ENCODE peak calls at places on chromosomes 7 and 10, in six cellular contexts. C is neural progenitor cell, M is adipocyte, X is adrenal gland, P is tibial artery, G is hepatocyte. W is an unnamed sample.

GRCh38 chr10:101577121-101577871 is 10.8 kb downstream of the POLL start:
- DNase-seq in P (no peak), C (no peak), G (no peak), X (no peak), M (no peak), W (no peak)

GRCh38 chr7:57404343-57404966 is 45.5 kb upstream of the ZNF716 start:
- DNase-seq in M (no peak), X (peak; percentile 86), G (no peak), P (peak; percentile 63), C (no peak), W (no peak)

GRCh38 chr10:122636953-122637352 is 62.7 kb downstream of the C10orf120 start:
- DNase-seq in C (no peak), X (peak; percentile 18), P (peak; percentile 55), M (no peak), G (no peak), W (no peak)

GRCh38 chr7:103795112-103795511 is 194.3 kb downstream of the RELN start:
- DNase-seq in X (no peak), P (no peak), M (no peak), G (no peak), C (no peak), W (no peak)

GRCh38 chr10:110399163-110400094 is 94.7 kb upstream of the SMNDC1 start:
- DNase-seq in X (peak; percentile 65), M (peak; percentile 87), G (peak; percentile 70), C (no peak), P (no peak), W (peak; percentile 96)

GRCh38 chr7:34486371-34486770 is 171.6 kb upstream of the NPSR1 start:
- DNase-seq in M (no peak), G (no peak), P (no peak), C (no peak), X (no peak), W (no peak)

GRCh38 chr7:84113906-84114875 is 80.4 kb downstream of the SEMA3A start:
- DNase-seq in P (no peak), X (no peak), G (no peak), M (no peak), C (no peak), W (peak; percentile 43)

GRCh38 chr7:73718905-73719805 is at the start of gene STX1A:
- DNase-seq in P (no peak), C (peak; percentile 92), G (peak; percentile 92), M (peak; percentile 90), X (peak; percentile 69), W (peak; percentile 56)

GRCh38 chr10:14325325-14325955 is 5.3 kb downstream of the FRMD4A start:
- DNase-seq in X (peak; percentile 14), C (peak; percentile 59), M (peak; percentile 1), P (no peak), G (peak; percentile 48), W (peak; percentile 28)

GRCh38 chr10:128047991-128048826 is 78.0 kb downstream of the MKI67 start:
- DNase-seq in P (peak; percentile 62), G (peak; percentile 39), X (no peak), M (no peak), C (no peak), W (peak; percentile 69)

GRCh38 chr10:126669188-126669587 is 1.3 kb downstream of the C10orf90 start:
- DNase-seq in C (no peak), P (no peak), X (no peak), M (no peak), G (no peak), W (no peak)

GRCh38 chr7:33517191-33517590 is 387.8 kb downstream of the BBS9 start:
- DNase-seq in M (no peak), C (no peak), X (no peak), P (no peak), G (no peak), W (no peak)

GRCh38 chr10:28991738-28992270 is 297.1 kb upstream of the LYZL1 start:
- DNase-seq in X (peak; percentile 39), G (peak; percentile 69), P (no peak), M (peak; percentile 57), C (peak; percentile 66), W (peak; percentile 83)

GRCh38 chr10:29259498-29259897 is 29.4 kb upstream of the LYZL1 start:
- DNase-seq in P (no peak), X (no peak), G (no peak), C (no peak), M (no peak), W (no peak)

DNA sequence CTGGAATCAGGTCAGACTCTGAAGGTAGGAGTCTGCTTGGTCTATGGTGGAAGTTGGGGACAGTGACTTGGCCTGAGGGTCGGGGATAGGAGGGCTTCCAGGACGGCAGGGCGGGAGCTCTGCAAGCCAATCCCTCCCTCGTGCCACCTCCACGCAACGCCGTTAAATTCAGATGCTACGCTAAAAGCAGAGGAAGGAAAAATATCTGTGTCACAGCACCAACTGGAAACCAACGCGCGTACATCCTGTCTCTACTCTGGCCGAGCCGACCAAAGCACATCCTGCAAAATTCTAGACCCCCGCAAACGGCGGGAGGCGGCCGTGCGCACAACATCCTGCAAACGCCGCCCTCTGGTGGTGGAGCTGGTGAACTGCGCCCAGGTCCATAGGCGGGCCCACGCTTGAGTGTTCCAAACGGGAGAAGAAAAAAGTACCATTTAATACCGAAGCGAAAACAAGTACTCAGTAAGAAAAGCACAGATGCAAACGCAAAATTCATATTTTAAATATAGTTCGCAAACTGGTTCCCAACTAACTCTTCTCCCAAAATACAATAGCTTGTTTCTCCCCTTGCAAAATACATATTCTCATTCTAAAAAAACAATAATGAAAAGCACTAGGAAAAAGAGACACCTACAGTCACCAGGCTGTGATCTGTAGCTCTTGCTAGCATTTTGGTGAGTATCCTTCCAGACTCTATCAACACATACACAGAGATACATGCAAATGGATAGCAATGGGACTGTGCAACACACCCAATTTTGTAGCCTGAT is 45.7 kb upstream of the HSPA12A start:
- DNase-seq in M (peak; percentile 82), C (peak; percentile 89), X (peak; percentile 77), G (peak; percentile 84), P (peak; percentile 81), W (peak; percentile 70)
- H3K4me3 ChIP-seq in M (peak overlapping the region; percentile 73), C (peak overlapping the region; percentile 22), X (no peak overlapping the region), G (no peak overlapping the region), P (peak overlapping the region; percentile 15), W (peak overlapping the region; percentile 11)

GRCh38 chr7:52297128-52297527 is 738.3 kb upstream of the POM121L12 start:
- DNase-seq in P (no peak), X (no peak), G (no peak), M (no peak), C (no peak), W (no peak)
- H3K4me1 ChIP-seq in P (no peaks in the 10 kb centered on the region), X (no peaks in the 10 kb centered on the region), G (no peaks in the 10 kb centered on the region), M (no peaks in the 10 kb centered on the region), C (no peaks in the 10 kb centered on the region), W (no peaks in the 10 kb centered on the region)

DNA sequence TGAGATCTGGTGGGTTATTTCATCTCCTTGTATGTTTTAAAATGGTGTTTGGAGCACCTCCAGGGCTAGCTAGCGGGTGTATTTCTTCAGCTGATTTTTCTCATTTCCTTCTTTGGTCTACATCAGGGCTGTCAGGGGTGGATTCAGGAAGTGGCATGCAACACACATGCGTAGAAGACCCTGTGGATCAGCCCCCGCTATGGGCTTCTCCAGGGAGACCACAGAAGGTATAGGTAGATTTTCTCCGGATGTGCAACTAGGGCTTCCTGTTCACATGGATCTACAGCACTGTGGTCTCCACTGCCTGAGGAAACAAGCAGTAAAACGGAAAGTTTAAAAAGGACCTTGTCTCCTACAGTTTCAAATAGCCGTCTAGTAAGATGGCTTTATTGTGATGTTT is 10.4 kb downstream of the NUB1 start:
- DNase-seq in G (no peak), C (no peak), M (no peak), X (no peak), P (no peak), W (no peak)
- H3K4me3 ChIP-seq in G (no peak overlapping the region), C (no peak overlapping the region), M (no peak overlapping the region), X (no peak overlapping the region), P (no peak overlapping the region), W (no peak overlapping the region)

GRCh38 chr10:124605001-124605370 is 139.2 kb downstream of the FAM53B start:
- DNase-seq in G (no peak), M (no peak), X (no peak), P (no peak), C (no peak), W (no peak)

GRCh38 chr10:124602121-124602561 is 140.5 kb downstream of the LHPP start:
- DNase-seq in G (no peak), X (no peak), M (no peak), C (no peak), P (no peak), W (no peak)

GRCh38 chr10:124604214-124605000 is 139.8 kb downstream of the FAM53B start:
- DNase-seq in P (no peak), X (peak; percentile 88), G (no peak), M (no peak), C (no peak), W (no peak)

GRCh38 chr10:124602646-124603365 is 141.2 kb downstream of the LHPP start:
- DNase-seq in G (no peak), P (no peak), M (no peak), X (no peak), C (no peak), W (no peak)

GRCh38 chr10:124603376-124604213 is 140.6 kb downstream of the FAM53B start:
- DNase-seq in P (no peak), C (no peak), M (no peak), X (no peak), G (no peak), W (no peak)
- H3K4me1 ChIP-seq in P (no peaks in the 10 kb centered on the region), C (peaks cover 23% of the 10 kb centered on the region), M (no peaks in the 10 kb centered on the region), X (peaks cover 8% of the 10 kb centered on the region), G (no peaks in the 10 kb centered on the region), W (no peaks in the 10 kb centered on the region)

GRCh38 chr7:150322833-150323681 is at the start of the genes ACTR3C and LRRC61:
- DNase-seq in M (no peak), X (peak; percentile 68), G (peak; percentile 82), P (no peak), C (peak; percentile 57), W (peak; percentile 29)

GRCh38 chr7:150325110-150325611 is 1.8 kb upstream of the ACTR3C start:
- DNase-seq in M (no peak), G (no peak), C (no peak), X (no peak), P (no peak), W (peak; percentile 77)

GRCh38 chr7:150322114-150322832 is 882 bp upstream of the LRRC61 start:
- DNase-seq in C (no peak), P (no peak), X (peak; percentile 73), G (no peak), M (no peak), W (no peak)

GRCh38 chr7:150324366-150324961 is 1.1 kb upstream of the ACTR3C start:
- DNase-seq in P (no peak), C (no peak), M (no peak), X (no peak), G (peak; percentile 57), W (peak; percentile 65)

GRCh38 chr7:150323682-150324365 is 479 bp upstream of the ACTR3C start:
- DNase-seq in X (no peak), G (no peak), C (no peak), P (no peak), M (no peak), W (no peak)
- H3K4me3 ChIP-seq in X (peak overlapping the region; percentile 42), G (peak overlapping the region; percentile 37), C (peak overlapping the region; percentile 38), P (peak overlapping the region; percentile 52), M (peak overlapping the region; percentile 64), W (no peak overlapping the region)

GRCh38 chr10:62040896-62041295 is 139.4 kb downstream of the ARID5B start:
- DNase-seq in G (no peak), C (no peak), P (no peak), M (no peak), X (no peak), W (no peak)

GRCh38 chr10:62036186-62037081 is 134.9 kb downstream of the ARID5B start:
- DNase-seq in X (no peak), C (peak; percentile 12), M (no peak), G (no peak), P (no peak), W (no peak)

GRCh38 chr10:62038609-62039190 is 137.2 kb downstream of the ARID5B start:
- DNase-seq in X (peak; percentile 73), G (peak; percentile 83), C (peak; percentile 67), P (peak; percentile 87), M (peak; percentile 91), W (peak; percentile 84)

GRCh38 chr10:62037890-62038608 is 136.6 kb downstream of the ARID5B start:
- DNase-seq in C (no peak), X (no peak), G (peak; percentile 51), P (no peak), M (no peak), W (no peak)

GRCh38 chr10:62037166-62037831 is 135.8 kb downstream of the ARID5B start:
- DNase-seq in G (no peak), C (no peak), P (no peak), X (no peak), M (peak; percentile 63), W (peak; percentile 87)
- H3K4me1 ChIP-seq in G (peaks cover 62% of the 10 kb centered on the region), C (peaks cover 17% of the 10 kb centered on the region), P (peaks cover 47% of the 10 kb centered on the region), X (peaks cover 9% of the 10 kb centered on the region), M (peaks cover 48% of the 10 kb centered on the region), W (peaks cover 26% of the 10 kb centered on the region)